ENCODE peak calls at places on chromosomes 7 and 10, in six cellular contexts. One of them, this sample, is unnamed.

GRCh38 chr7:81768951-81769778 is 682 bp downstream of the HGF start:
- DNase-seq in NCI-H524 treated with DMSO at 0.1 percent for 48 hours: no peak
- DNase-seq in glutamatergic neuron: no peak
- DNase-seq in fibroblast of the conjunctiva: no peak
- DNase-seq in skeletal muscle cell: no peak
- DNase-seq in NCI-H1092: no peak
- DNase-seq in this sample: no peak

GRCh38 chr10:64067859-64068258 is 546.7 kb downstream of the REEP3 start:
- DNase-seq in NCI-H524 treated with DMSO at 0.1 percent for 48 hours: no peak
- DNase-seq in skeletal muscle cell: no peak
- DNase-seq in NCI-H1092: no peak
- DNase-seq in fibroblast of the conjunctiva: no peak
- DNase-seq in glutamatergic neuron: no peak
- DNase-seq in this sample: no peak

GRCh38 chr7:107966701-107967100 is 36.3 kb downstream of the LAMB1 start:
- DNase-seq in fibroblast of the conjunctiva: no peak
- DNase-seq in NCI-H1092: peak; percentile 31
- DNase-seq in skeletal muscle cell: peak; percentile 75
- DNase-seq in NCI-H524 treated with DMSO at 0.1 percent for 48 hours: peak; percentile 44
- DNase-seq in glutamatergic neuron: no peak
- DNase-seq in this sample: peak; percentile 96

GRCh38 chr7:138151731-138152577 is 75.7 kb downstream of the AKR1D1 start:
- DNase-seq in NCI-H1092: no peak
- DNase-seq in skeletal muscle cell: no peak
- DNase-seq in glutamatergic neuron: no peak
- DNase-seq in fibroblast of the conjunctiva: no peak
- DNase-seq in NCI-H524 treated with DMSO at 0.1 percent for 48 hours: no peak
- DNase-seq in this sample: no peak

GRCh38 chr7:82726038-82726800 is 282.6 kb upstream of the CACNA2D1 start:
- DNase-seq in fibroblast of the conjunctiva: no peak
- DNase-seq in NCI-H1092: peak; percentile 23
- DNase-seq in glutamatergic neuron: no peak
- DNase-seq in skeletal muscle cell: no peak
- DNase-seq in NCI-H524 treated with DMSO at 0.1 percent for 48 hours: no peak
- DNase-seq in this sample: peak; percentile 84

GRCh38 chr10:124267231-124267885 is 151.4 kb downstream of the OAT start:
- DNase-seq in fibroblast of the conjunctiva: no peak
- DNase-seq in NCI-H524 treated with DMSO at 0.1 percent for 48 hours: no peak
- DNase-seq in skeletal muscle cell: no peak
- DNase-seq in glutamatergic neuron: no peak
- DNase-seq in NCI-H1092: peak; percentile 3
- DNase-seq in this sample: peak; percentile 51

GRCh38 chr10:93068411-93069244 is 5.1 kb upstream of the CYP26A1 start:
- DNase-seq in glutamatergic neuron: peak; percentile 77
- DNase-seq in fibroblast of the conjunctiva: no peak
- DNase-seq in NCI-H1092: no peak
- DNase-seq in skeletal muscle cell: no peak
- DNase-seq in NCI-H524 treated with DMSO at 0.1 percent for 48 hours: no peak
- DNase-seq in this sample: peak; percentile 73

GRCh38 chr7:65976659-65977196 is 5.3 kb downstream of the GUSB start:
- DNase-seq in glutamatergic neuron: no peak
- DNase-seq in NCI-H524 treated with DMSO at 0.1 percent for 48 hours: no peak
- DNase-seq in skeletal muscle cell: no peak
- DNase-seq in NCI-H1092: no peak
- DNase-seq in fibroblast of the conjunctiva: no peak
- DNase-seq in this sample: no peak

GRCh38 chr7:148856035-148856881 is 27.8 kb downstream of the EZH2 start:
- DNase-seq in glutamatergic neuron: peak; percentile 36
- DNase-seq in NCI-H1092: no peak
- DNase-seq in NCI-H524 treated with DMSO at 0.1 percent for 48 hours: no peak
- DNase-seq in fibroblast of the conjunctiva: no peak
- DNase-seq in skeletal muscle cell: no peak
- DNase-seq in this sample: peak; percentile 34

GRCh38 chr7:157760004-157760730 is 423.4 kb downstream of the DNAJB6 start:
- DNase-seq in glutamatergic neuron: no peak
- DNase-seq in fibroblast of the conjunctiva: no peak
- DNase-seq in NCI-H524 treated with DMSO at 0.1 percent for 48 hours: no peak
- DNase-seq in skeletal muscle cell: no peak
- DNase-seq in NCI-H1092: no peak
- DNase-seq in this sample: no peak

GRCh38 chr7:134184767-134185166 is 57.6 kb downstream of the LRGUK start:
- DNase-seq in NCI-H524 treated with DMSO at 0.1 percent for 48 hours: no peak
- DNase-seq in glutamatergic neuron: no peak
- DNase-seq in skeletal muscle cell: peak; percentile 5
- DNase-seq in fibroblast of the conjunctiva: no peak
- DNase-seq in NCI-H1092: no peak
- DNase-seq in this sample: peak; percentile 32

GRCh38 chr7:10708447-10708846 is 265.2 kb upstream of the PHF14 start:
- DNase-seq in fibroblast of the conjunctiva: no peak
- DNase-seq in glutamatergic neuron: peak; percentile 37
- DNase-seq in skeletal muscle cell: no peak
- DNase-seq in NCI-H1092: peak; percentile 54
- DNase-seq in NCI-H524 treated with DMSO at 0.1 percent for 48 hours: peak; percentile 41
- DNase-seq in this sample: peak; percentile 19

GRCh38 chr7:152711444-152711944 is 35.6 kb upstream of the XRCC2 start:
- DNase-seq in fibroblast of the conjunctiva: no peak
- DNase-seq in NCI-H1092: no peak
- DNase-seq in skeletal muscle cell: no peak
- DNase-seq in NCI-H524 treated with DMSO at 0.1 percent for 48 hours: no peak
- DNase-seq in glutamatergic neuron: no peak
- DNase-seq in this sample: no peak

GRCh38 chr7:107816053-107816566 is 13.1 kb upstream of the SLC26A3 start:
- DNase-seq in glutamatergic neuron: no peak
- DNase-seq in fibroblast of the conjunctiva: peak; percentile 1
- DNase-seq in skeletal muscle cell: peak; percentile 87
- DNase-seq in NCI-H1092: no peak
- DNase-seq in NCI-H524 treated with DMSO at 0.1 percent for 48 hours: no peak
- DNase-seq in this sample: peak; percentile 6

GRCh38 chr7:146116452-146117219 is at the start of gene CNTNAP2:
- DNase-seq in skeletal muscle cell: peak; percentile 10
- DNase-seq in NCI-H1092: peak; percentile 79
- DNase-seq in fibroblast of the conjunctiva: peak; percentile 34
- DNase-seq in NCI-H524 treated with DMSO at 0.1 percent for 48 hours: no peak
- DNase-seq in glutamatergic neuron: peak; percentile 79
- DNase-seq in this sample: peak; percentile 53

GRCh38 chr10:15585303-15585715 is 134.4 kb downstream of the ITGA8 start:
- DNase-seq in glutamatergic neuron: peak; percentile 82
- DNase-seq in fibroblast of the conjunctiva: peak; percentile 52
- DNase-seq in NCI-H1092: no peak
- DNase-seq in skeletal muscle cell: no peak
- DNase-seq in NCI-H524 treated with DMSO at 0.1 percent for 48 hours: no peak
- DNase-seq in this sample: peak; percentile 47

GRCh38 chr10:116702165-116702564 is 40.2 kb downstream of the HSPA12A start:
- DNase-seq in NCI-H524 treated with DMSO at 0.1 percent for 48 hours: no peak
- DNase-seq in glutamatergic neuron: no peak
- DNase-seq in fibroblast of the conjunctiva: no peak
- DNase-seq in NCI-H1092: no peak
- DNase-seq in skeletal muscle cell: no peak
- DNase-seq in this sample: no peak

GRCh38 chr10:97336942-97337719 is 2.6 kb upstream of the FRAT2 start:
- DNase-seq in skeletal muscle cell: no peak
- DNase-seq in glutamatergic neuron: peak; percentile 31
- DNase-seq in NCI-H524 treated with DMSO at 0.1 percent for 48 hours: no peak
- DNase-seq in fibroblast of the conjunctiva: no peak
- DNase-seq in NCI-H1092: no peak
- DNase-seq in this sample: no peak

GRCh38 chr7:1113548-1113885 is 25.6 kb downstream of the GPER1 start:
- DNase-seq in skeletal muscle cell: no peak
- DNase-seq in NCI-H1092: no peak
- DNase-seq in glutamatergic neuron: no peak
- DNase-seq in NCI-H524 treated with DMSO at 0.1 percent for 48 hours: no peak
- DNase-seq in fibroblast of the conjunctiva: no peak
- DNase-seq in this sample: no peak

GRCh38 chr7:2090526-2091520 is 141.9 kb downstream of the MAD1L1 start:
- DNase-seq in NCI-H524 treated with DMSO at 0.1 percent for 48 hours: no peak
- DNase-seq in glutamatergic neuron: no peak
- DNase-seq in fibroblast of the conjunctiva: no peak
- DNase-seq in skeletal muscle cell: no peak
- DNase-seq in NCI-H1092: no peak
- DNase-seq in this sample: no peak

GRCh38 chr7:116633131-116633988 is 38.6 kb upstream of the MET start:
- DNase-seq in NCI-H524 treated with DMSO at 0.1 percent for 48 hours: no peak
- DNase-seq in NCI-H1092: no peak
- DNase-seq in skeletal muscle cell: peak; percentile 21
- DNase-seq in glutamatergic neuron: no peak
- DNase-seq in fibroblast of the conjunctiva: peak; percentile 28
- DNase-seq in this sample: peak; percentile 56

GRCh38 chr7:1806354-1806753 is 136.3 kb downstream of the ELFN1 start:
- DNase-seq in NCI-H524 treated with DMSO at 0.1 percent for 48 hours: no peak
- DNase-seq in fibroblast of the conjunctiva: no peak
- DNase-seq in NCI-H1092: no peak
- DNase-seq in skeletal muscle cell: no peak
- DNase-seq in glutamatergic neuron: no peak
- DNase-seq in this sample: no peak

GRCh38 chr10:87623191-87623590 is 36.5 kb upstream of the PAPSS2 start:
- DNase-seq in NCI-H524 treated with DMSO at 0.1 percent for 48 hours: no peak
- DNase-seq in fibroblast of the conjunctiva: no peak
- DNase-seq in glutamatergic neuron: no peak
- DNase-seq in skeletal muscle cell: no peak
- DNase-seq in NCI-H1092: no peak
- DNase-seq in this sample: no peak

GRCh38 chr10:6912424-6912823 is 332.3 kb upstream of the PRKCQ start:
- DNase-seq in glutamatergic neuron: no peak
- DNase-seq in NCI-H524 treated with DMSO at 0.1 percent for 48 hours: no peak
- DNase-seq in fibroblast of the conjunctiva: no peak
- DNase-seq in skeletal muscle cell: no peak
- DNase-seq in NCI-H1092: no peak
- DNase-seq in this sample: no peak

GRCh38 chr7:143391462-143392404 is 10.6 kb downstream of the ZYX start:
- DNase-seq in fibroblast of the conjunctiva: peak; percentile 67
- DNase-seq in NCI-H1092: no peak
- DNase-seq in skeletal muscle cell: peak; percentile 59
- DNase-seq in NCI-H524 treated with DMSO at 0.1 percent for 48 hours: no peak
- DNase-seq in glutamatergic neuron: no peak
- DNase-seq in this sample: peak; percentile 80

GRCh38 chr10:86168256-86168655 is 198.3 kb downstream of the GRID1 start:
- DNase-seq in NCI-H1092: no peak
- DNase-seq in NCI-H524 treated with DMSO at 0.1 percent for 48 hours: no peak
- DNase-seq in glutamatergic neuron: no peak
- DNase-seq in fibroblast of the conjunctiva: no peak
- DNase-seq in skeletal muscle cell: no peak
- DNase-seq in this sample: no peak

GRCh38 chr10:63217120-63217605 is 84.0 kb downstream of the NRBF2 start:
- DNase-seq in fibroblast of the conjunctiva: peak; percentile 55
- DNase-seq in skeletal muscle cell: peak; percentile 25
- DNase-seq in glutamatergic neuron: no peak
- DNase-seq in NCI-H524 treated with DMSO at 0.1 percent for 48 hours: no peak
- DNase-seq in NCI-H1092: no peak
- DNase-seq in this sample: peak; percentile 57

GRCh38 chr7:37344886-37345579 is 103.6 kb downstream of the ELMO1 start:
- DNase-seq in NCI-H1092: no peak
- DNase-seq in glutamatergic neuron: no peak
- DNase-seq in fibroblast of the conjunctiva: no peak
- DNase-seq in NCI-H524 treated with DMSO at 0.1 percent for 48 hours: no peak
- DNase-seq in skeletal muscle cell: no peak
- DNase-seq in this sample: no peak

GRCh38 chr7:116698930-116699722 is 27.1 kb downstream of the MET start:
- DNase-seq in glutamatergic neuron: no peak
- DNase-seq in NCI-H1092: peak; percentile 95
- DNase-seq in NCI-H524 treated with DMSO at 0.1 percent for 48 hours: peak; percentile 20
- DNase-seq in skeletal muscle cell: no peak
- DNase-seq in fibroblast of the conjunctiva: no peak
- DNase-seq in this sample: no peak

GRCh38 chr10:68550747-68551411 is 9.3 kb upstream of the TET1 start:
- DNase-seq in glutamatergic neuron: peak; percentile 37
- DNase-seq in NCI-H524 treated with DMSO at 0.1 percent for 48 hours: no peak
- DNase-seq in fibroblast of the conjunctiva: peak; percentile 77
- DNase-seq in NCI-H1092: peak; percentile 33
- DNase-seq in skeletal muscle cell: peak; percentile 43
- DNase-seq in this sample: peak; percentile 81

GRCh38 chr10:14087585-14087984 is 243.1 kb downstream of the FRMD4A start:
- DNase-seq in skeletal muscle cell: no peak
- DNase-seq in NCI-H1092: no peak
- DNase-seq in fibroblast of the conjunctiva: no peak
- DNase-seq in NCI-H524 treated with DMSO at 0.1 percent for 48 hours: no peak
- DNase-seq in glutamatergic neuron: no peak
- DNase-seq in this sample: no peak

GRCh38 chr10:16835223-16835622 is 18.0 kb upstream of the RSU1 start:
- DNase-seq in NCI-H1092: no peak
- DNase-seq in glutamatergic neuron: no peak
- DNase-seq in skeletal muscle cell: no peak
- DNase-seq in fibroblast of the conjunctiva: no peak
- DNase-seq in NCI-H524 treated with DMSO at 0.1 percent for 48 hours: no peak
- DNase-seq in this sample: no peak

GRCh38 chr7:45136106-45137060 is 21.2 kb upstream of the RAMP3 start:
- DNase-seq in skeletal muscle cell: peak; percentile 22
- DNase-seq in glutamatergic neuron: peak; percentile 65
- DNase-seq in NCI-H524 treated with DMSO at 0.1 percent for 48 hours: peak; percentile 16
- DNase-seq in NCI-H1092: peak; percentile 60
- DNase-seq in fibroblast of the conjunctiva: peak; percentile 63
- DNase-seq in this sample: peak; percentile 82

GRCh38 chr10:124004372-124004928 is 88.9 kb downstream of the CHST15 start:
- DNase-seq in NCI-H524 treated with DMSO at 0.1 percent for 48 hours: no peak
- DNase-seq in skeletal muscle cell: no peak
- DNase-seq in glutamatergic neuron: peak; percentile 3
- DNase-seq in fibroblast of the conjunctiva: no peak
- DNase-seq in NCI-H1092: no peak
- DNase-seq in this sample: no peak

GRCh38 chr10:17564911-17565310 is 52.3 kb downstream of the HACD1 start:
- DNase-seq in NCI-H524 treated with DMSO at 0.1 percent for 48 hours: no peak
- DNase-seq in skeletal muscle cell: no peak
- DNase-seq in glutamatergic neuron: no peak
- DNase-seq in NCI-H1092: no peak
- DNase-seq in fibroblast of the conjunctiva: no peak
- DNase-seq in this sample: no peak

GRCh38 chr7:138125598-138126111 is 49.4 kb downstream of the AKR1D1 start:
- DNase-seq in fibroblast of the conjunctiva: no peak
- DNase-seq in NCI-H1092: no peak
- DNase-seq in skeletal muscle cell: peak; percentile 31
- DNase-seq in glutamatergic neuron: no peak
- DNase-seq in NCI-H524 treated with DMSO at 0.1 percent for 48 hours: no peak
- DNase-seq in this sample: peak; percentile 50

GRCh38 chr7:75842836-75843446 is 29.3 kb upstream of the CCL24 start:
- DNase-seq in glutamatergic neuron: no peak
- DNase-seq in fibroblast of the conjunctiva: peak; percentile 87
- DNase-seq in skeletal muscle cell: peak; percentile 84
- DNase-seq in NCI-H524 treated with DMSO at 0.1 percent for 48 hours: no peak
- DNase-seq in NCI-H1092: no peak
- DNase-seq in this sample: peak; percentile 51

GRCh38 chr7:96823274-96823673 is 113.6 kb upstream of the SEM1 start:
- DNase-seq in glutamatergic neuron: no peak
- DNase-seq in NCI-H524 treated with DMSO at 0.1 percent for 48 hours: no peak
- DNase-seq in NCI-H1092: no peak
- DNase-seq in fibroblast of the conjunctiva: peak; percentile 5
- DNase-seq in skeletal muscle cell: peak; percentile 4
- DNase-seq in this sample: peak; percentile 59

GRCh38 chr7:1630700-1631336 is 39.3 kb upstream of the ELFN1 start:
- DNase-seq in skeletal muscle cell: no peak
- DNase-seq in fibroblast of the conjunctiva: no peak
- DNase-seq in glutamatergic neuron: no peak
- DNase-seq in NCI-H1092: no peak
- DNase-seq in NCI-H524 treated with DMSO at 0.1 percent for 48 hours: no peak
- DNase-seq in this sample: no peak

GRCh38 chr10:123043409-123043925 is 34.7 kb downstream of the ACADSB start:
- DNase-seq in glutamatergic neuron: peak; percentile 60
- DNase-seq in NCI-H1092: peak; percentile 16
- DNase-seq in skeletal muscle cell: peak; percentile 14
- DNase-seq in NCI-H524 treated with DMSO at 0.1 percent for 48 hours: peak; percentile 32
- DNase-seq in fibroblast of the conjunctiva: peak; percentile 40
- DNase-seq in this sample: peak; percentile 77